ENCODE peak calls at places on chromosome 19, in ten cellular contexts. Z, S, R, W, O, X, B, U, K and T are unnamed samples.
A peak's percentile ranks its signal among the peaks of the same experiment; 100 is the strongest.

GRCh38 chr19:4379383-4380253 is 20.7 kb downstream of the SH3GL1 start:
- DNase-seq in Z (peak; percentile 86), S (peak; percentile 59), R (peak; percentile 63), W (peak; percentile 41), O (no peak), X (peak; percentile 60), B (peak; percentile 80), U (no peak), K (peak; percentile 91), T (peak; percentile 82)

GRCh38 chr19:4327252-4327876 is 11.3 kb downstream of the STAP2 start:
- DNase-seq in Z (peak; percentile 88), S (peak; percentile 13), R (peak; percentile 56), W (no peak), O (peak; percentile 78), X (peak; percentile 41), B (peak; percentile 39), U (peak; percentile 85), K (no peak), T (peak; percentile 92)

GRCh38 chr19:7441468-7442146 is 47.2 kb downstream of the PEX11G start:
- DNase-seq in Z (no peak), S (no peak), R (no peak), W (no peak), O (no peak), X (no peak), B (no peak), U (no peak), K (no peak), T (no peak)

GRCh38 chr19:47540748-47541147 is 25.9 kb upstream of the NAPA start:
- DNase-seq in Z (no peak), S (peak; percentile 51), R (peak; percentile 65), W (no peak), O (no peak), X (peak; percentile 57), B (peak; percentile 21), U (no peak), K (peak; percentile 14), T (no peak)

GRCh38 chr19:3350014-3350663 is 16.2 kb upstream of the NFIC start:
- DNase-seq in Z (no peak), S (peak; percentile 52), R (peak; percentile 36), W (no peak), O (no peak), X (peak; percentile 69), B (no peak), U (no peak), K (peak; percentile 51), T (no peak)

GRCh38 chr19:51485960-51486359 is 7.6 kb downstream of the CEACAM18 start:
- DNase-seq in Z (no peak), S (no peak), R (no peak), W (no peak), O (no peak), X (no peak), B (no peak), U (no peak), K (no peak), T (no peak)

GRCh38 chr19:4061178-4061682 is 5.5 kb downstream of the ZBTB7A start:
- DNase-seq in Z (peak; percentile 95), S (no peak), R (peak; percentile 37), W (no peak), O (peak; percentile 83), X (peak; percentile 61), B (no peak), U (peak; percentile 91), K (peak; percentile 51), T (peak; percentile 57)

GRCh38 chr19:45911291-45911690 is 3.3 kb downstream of the NANOS2 start:
- DNase-seq in Z (no peak), S (no peak), R (no peak), W (no peak), O (no peak), X (no peak), B (no peak), U (no peak), K (no peak), T (no peak)

GRCh38 chr19:29675650-29676186 is 10.5 kb downstream of the PLEKHF1 start:
- DNase-seq in Z (peak; percentile 51), S (no peak), R (no peak), W (no peak), O (no peak), X (no peak), B (no peak), U (no peak), K (no peak), T (peak; percentile 26)

GRCh38 chr19:29678484-29679106 is 13.3 kb downstream of the PLEKHF1 start:
- DNase-seq in Z (peak; percentile 74), S (no peak), R (no peak), W (no peak), O (peak; percentile 82), X (peak; percentile 54), B (no peak), U (no peak), K (no peak), T (no peak)

GRCh38 chr19:29676586-29676985 is 11.3 kb downstream of the PLEKHF1 start:
- DNase-seq in Z (peak; percentile 61), S (no peak), R (no peak), W (no peak), O (peak; percentile 73), X (no peak), B (no peak), U (no peak), K (no peak), T (no peak)

GRCh38 chr19:29675120-29675649 is 9.9 kb downstream of the PLEKHF1 start:
- DNase-seq in Z (no peak), S (no peak), R (no peak), W (no peak), O (no peak), X (no peak), B (no peak), U (no peak), K (no peak), T (no peak)

GRCh38 chr19:29677001-29677781 is 11.9 kb downstream of the PLEKHF1 start:
- DNase-seq in Z (peak; percentile 48), S (no peak), R (no peak), W (no peak), O (no peak), X (no peak), B (no peak), U (no peak), K (no peak), T (peak; percentile 33)
- TF ChIP-seq CTCF in Z (no peak), S (no peak), R (no peak), W (no peak), O (no peak), X (no peak), B (no peak), U (no peak), K (no peak), T (peak; percentile 42)

DNA sequence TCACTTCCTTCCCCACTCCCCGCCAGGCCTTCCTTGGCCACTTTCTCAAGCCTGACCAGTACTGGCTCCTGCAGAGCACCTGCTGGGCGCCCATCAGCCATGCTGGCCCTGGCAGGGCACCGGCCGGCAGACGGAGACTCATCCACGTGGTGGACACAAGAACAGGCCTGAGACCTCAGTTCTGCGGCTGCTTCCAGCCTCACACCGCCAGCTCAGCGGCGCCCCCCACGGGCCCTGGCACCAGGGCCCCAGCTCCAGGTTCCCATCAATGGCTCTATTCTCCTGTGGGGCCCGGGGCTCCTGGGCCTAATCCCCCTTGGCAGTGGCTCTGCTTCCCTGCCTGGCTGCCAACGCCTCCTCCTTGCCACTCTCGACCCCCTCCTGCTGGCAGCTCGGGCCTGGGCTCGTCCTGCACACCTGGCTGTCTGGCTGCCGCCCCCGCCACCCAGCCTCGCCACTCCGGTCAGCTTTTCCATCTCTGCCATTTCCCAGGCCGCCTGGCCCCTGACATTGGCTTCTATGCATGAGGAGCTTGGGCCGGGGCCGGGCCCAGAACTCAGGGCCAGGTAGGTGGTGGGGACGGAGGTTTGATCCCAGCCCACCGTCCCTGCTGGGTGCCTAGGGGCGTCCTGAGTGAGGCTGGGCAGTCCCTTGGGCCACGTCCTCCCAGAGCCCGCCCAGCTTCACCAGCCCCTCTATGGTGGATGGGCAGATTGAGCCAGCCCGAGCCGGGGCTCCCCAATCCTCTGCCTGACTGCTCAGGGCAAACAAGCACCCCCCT is 6.2 kb downstream of the NDUFA11 start:
- DNase-seq in Z (peak; percentile 76), S (no peak), R (no peak), W (no peak), O (no peak), X (no peak), B (no peak), U (no peak), K (no peak), T (no peak)
- TF ChIP-seq CTCF in Z (no peak), S (no peak), R (no peak), W (no peak), O (no peak), X (no peak), B (no peak), U (no peak), K (peak; percentile 45), T (no peak)

GRCh38 chr19:899363-900301 is 6.3 kb downstream of the RNU6-9 start:
- DNase-seq in Z (no peak), S (no peak), R (no peak), W (no peak), O (no peak), X (no peak), B (no peak), U (no peak), K (no peak), T (no peak)

GRCh38 chr19:898663-899062 is 5.4 kb downstream of the RNU6-9 start:
- DNase-seq in Z (no peak), S (no peak), R (no peak), W (no peak), O (no peak), X (no peak), B (no peak), U (no peak), K (no peak), T (peak; percentile 57)

GRCh38 chr19:896999-897398 is 3.7 kb downstream of the RNU6-9 start:
- DNase-seq in Z (no peak), S (no peak), R (no peak), W (no peak), O (no peak), X (no peak), B (no peak), U (no peak), K (no peak), T (no peak)

GRCh38 chr19:896434-896833 is 3.1 kb downstream of the RNU6-9 start:
- DNase-seq in Z (no peak), S (no peak), R (no peak), W (no peak), O (no peak), X (no peak), B (no peak), U (no peak), K (no peak), T (no peak)

DNA sequence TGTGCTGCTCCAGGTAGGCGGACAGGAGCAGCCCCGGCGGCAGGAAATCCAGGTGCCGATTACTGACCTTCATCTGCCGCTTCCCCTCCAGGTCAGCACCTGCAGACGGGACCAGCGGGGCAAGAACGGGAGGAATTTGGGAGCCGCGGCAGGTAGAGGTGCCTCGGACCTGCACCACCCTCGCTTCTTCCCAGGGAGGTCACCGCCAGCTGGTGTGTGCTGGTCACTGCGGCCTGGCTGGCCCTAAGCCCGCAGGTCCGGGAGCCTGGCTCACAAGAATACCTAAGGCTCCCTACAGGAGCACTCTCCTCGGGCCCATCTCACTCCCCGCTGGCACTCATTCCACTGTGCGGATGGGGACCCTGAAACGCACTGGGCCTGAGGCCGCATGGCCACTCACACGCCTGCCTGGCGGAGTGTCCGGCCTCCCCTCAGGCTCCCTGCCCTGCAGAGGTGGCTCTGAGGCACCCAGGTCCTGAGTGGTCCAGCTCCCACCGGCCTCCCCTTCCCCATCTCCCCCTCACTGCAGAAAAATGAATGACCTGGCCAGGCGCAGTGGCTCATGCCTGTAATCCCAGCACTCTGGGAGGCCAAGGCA is 4.3 kb downstream of the RNU6-9 start:
- DNase-seq in Z (no peak), S (no peak), R (no peak), W (no peak), O (no peak), X (no peak), B (no peak), U (no peak), K (no peak), T (no peak)
- TF ChIP-seq CTCF in Z (no peak), S (no peak), R (peak; percentile 5), W (no peak), O (no peak), X (no peak), B (no peak), U (no peak), K (peak; percentile 21), T (no peak)

GRCh38 chr19:40517248-40517647 is 50.4 kb downstream of the SPTBN4 start:
- DNase-seq in Z (no peak), S (no peak), R (no peak), W (no peak), O (no peak), X (no peak), B (no peak), U (no peak), K (no peak), T (no peak)

GRCh38 chr19:40524133-40524549 is 52.5 kb upstream of the SHKBP1 start:
- DNase-seq in Z (no peak), S (no peak), R (no peak), W (no peak), O (no peak), X (no peak), B (no peak), U (no peak), K (no peak), T (no peak)

GRCh38 chr19:40523322-40524047 is 53.2 kb upstream of the SHKBP1 start:
- DNase-seq in Z (peak; percentile 84), S (peak; percentile 44), R (peak; percentile 70), W (no peak), O (peak; percentile 35), X (peak; percentile 47), B (peak; percentile 37), U (peak; percentile 68), K (peak; percentile 66), T (peak; percentile 67)

GRCh38 chr19:40521276-40521675 is 54.5 kb downstream of the SPTBN4 start:
- DNase-seq in Z (no peak), S (peak; percentile 29), R (peak; percentile 34), W (no peak), O (no peak), X (peak; percentile 44), B (no peak), U (no peak), K (peak; percentile 23), T (peak; percentile 31)

GRCh38 chr19:40519352-40520322 is 52.8 kb downstream of the SPTBN4 start:
- DNase-seq in Z (peak; percentile 75), S (peak; percentile 40), R (peak; percentile 57), W (no peak), O (peak; percentile 33), X (no peak), B (peak; percentile 54), U (no peak), K (no peak), T (peak; percentile 18)
- TF ChIP-seq CTCF in Z (no peak), S (peak; percentile 8), R (peak; percentile 14), W (no peak), O (no peak), X (no peak), B (no peak), U (no peak), K (no peak), T (no peak)